ENCODE peak calls at places on chromosomes 11 and 22, in six cellular contexts. U is HCT116, K is neural progenitor cell, V is MM.1S, B is hepatocyte, S is GM23338. P is an unnamed sample.

GRCh38 chr11:57429946-57430345 is 3.0 kb upstream of the SLC43A3 start:
- DNase-seq in U (no peak), K (no peak), V (no peak), B (no peak), S (no peak), P (no peak)

GRCh38 chr11:71183878-71184277 is 68.5 kb downstream of the SHANK2 start:
- DNase-seq in U (no peak), K (no peak), V (no peak), B (no peak), S (no peak), P (no peak)

GRCh38 chr22:26744892-26745808 is 87.8 kb downstream of the MIAT start:
- DNase-seq in U (no peak), K (no peak), V (no peak), B (no peak), S (no peak), P (no peak)

GRCh38 chr11:44997566-44997965 is 46.9 kb upstream of the TP53I11 start:
- DNase-seq in U (no peak), K (no peak), V (no peak), B (no peak), S (no peak), P (no peak)

GRCh38 chr11:4191031-4191571 is 96.5 kb downstream of the RRM1 start:
- DNase-seq in U (no peak), K (no peak), V (no peak), B (no peak), S (no peak), P (no peak)

GRCh38 chr11:19398772-19399542 is 158.2 kb upstream of the E2F8 start:
- DNase-seq in U (no peak), K (no peak), V (no peak), B (peak; percentile 15), S (no peak), P (no peak)

GRCh38 chr22:27416553-27417427 is 384.8 kb downstream of the MN1 start:
- DNase-seq in U (no peak), K (peak; percentile 49), V (no peak), B (peak; percentile 64), S (peak; percentile 83), P (no peak)

GRCh38 chr11:62680825-62681240 is 2.0 kb upstream of the UBXN1 start:
- DNase-seq in U (peak; percentile 67), K (peak; percentile 51), V (peak; percentile 77), B (peak; percentile 78), S (peak; percentile 49), P (peak; percentile 85)

GRCh38 chr11:68014157-68014965 is 4.2 kb downstream of the ALDH3B1 start:
- DNase-seq in U (peak; percentile 64), K (no peak), V (no peak), B (no peak), S (no peak), P (no peak)

GRCh38 chr11:130592056-130592455 is 143.6 kb downstream of the ADAMTS15 start:
- DNase-seq in U (no peak), K (no peak), V (no peak), B (no peak), S (no peak), P (no peak)

GRCh38 chr22:25368271-25368670 is 148.8 kb downstream of the CRYBB2 start:
- DNase-seq in U (no peak), K (no peak), V (no peak), B (peak; percentile 28), S (no peak), P (no peak)

GRCh38 chr11:100525635-100526034 is 161.5 kb upstream of the ARHGAP42 start:
- DNase-seq in U (peak; percentile 3), K (peak; percentile 35), V (no peak), B (no peak), S (peak; percentile 81), P (no peak)

GRCh38 chr11:8717876-8718753 is 35.5 kb downstream of the RPL27A start:
- DNase-seq in U (no peak), K (no peak), V (no peak), B (peak; percentile 72), S (no peak), P (no peak)

GRCh38 chr22:38203090-38203810 is 1.5 kb downstream of the MAFF start:
- DNase-seq in U (no peak), K (peak; percentile 56), V (peak; percentile 71), B (peak; percentile 75), S (peak; percentile 68), P (peak; percentile 32)

GRCh38 chr11:28616566-28616965 is 508.4 kb downstream of the METTL15 start:
- DNase-seq in U (no peak), K (no peak), V (no peak), B (no peak), S (no peak), P (no peak)

GRCh38 chr22:17155941-17156340 is 3.1 kb downstream of the HDHD5 start:
- DNase-seq in U (no peak), K (no peak), V (no peak), B (no peak), S (no peak), P (peak; percentile 17)

GRCh38 chr22:48332438-48333322 is 1495.0 kb downstream of the BRD1 start:
- DNase-seq in U (no peak), K (no peak), V (no peak), B (no peak), S (no peak), P (no peak)

GRCh38 chr11:29119116-29119515 is 897.7 kb downstream of the KCNA4 start:
- DNase-seq in U (no peak), K (no peak), V (no peak), B (peak; percentile 5), S (no peak), P (no peak)

GRCh38 chr11:114180301-114181055 is 115.7 kb upstream of the NNMT start:
- DNase-seq in U (no peak), K (peak; percentile 45), V (peak; percentile 44), B (peak; percentile 46), S (peak; percentile 74), P (peak; percentile 74)

GRCh38 chr11:64710418-64711137 is 12.4 kb downstream of the NRXN2 start:
- DNase-seq in U (no peak), K (no peak), V (no peak), B (no peak), S (no peak), P (no peak)

GRCh38 chr11:8032122-8032521 is 45.0 kb downstream of the EIF3F start:
- DNase-seq in U (no peak), K (no peak), V (no peak), B (no peak), S (no peak), P (no peak)

GRCh38 chr22:44375451-44375850 is 62.7 kb upstream of the SHISAL1 start:
- DNase-seq in U (no peak), K (no peak), V (no peak), B (no peak), S (no peak), P (no peak)

GRCh38 chr22:20750461-20751184 is 23.3 kb upstream of the SERPIND1 start:
- DNase-seq in U (no peak), K (no peak), V (no peak), B (peak; percentile 58), S (no peak), P (no peak)

DNA sequence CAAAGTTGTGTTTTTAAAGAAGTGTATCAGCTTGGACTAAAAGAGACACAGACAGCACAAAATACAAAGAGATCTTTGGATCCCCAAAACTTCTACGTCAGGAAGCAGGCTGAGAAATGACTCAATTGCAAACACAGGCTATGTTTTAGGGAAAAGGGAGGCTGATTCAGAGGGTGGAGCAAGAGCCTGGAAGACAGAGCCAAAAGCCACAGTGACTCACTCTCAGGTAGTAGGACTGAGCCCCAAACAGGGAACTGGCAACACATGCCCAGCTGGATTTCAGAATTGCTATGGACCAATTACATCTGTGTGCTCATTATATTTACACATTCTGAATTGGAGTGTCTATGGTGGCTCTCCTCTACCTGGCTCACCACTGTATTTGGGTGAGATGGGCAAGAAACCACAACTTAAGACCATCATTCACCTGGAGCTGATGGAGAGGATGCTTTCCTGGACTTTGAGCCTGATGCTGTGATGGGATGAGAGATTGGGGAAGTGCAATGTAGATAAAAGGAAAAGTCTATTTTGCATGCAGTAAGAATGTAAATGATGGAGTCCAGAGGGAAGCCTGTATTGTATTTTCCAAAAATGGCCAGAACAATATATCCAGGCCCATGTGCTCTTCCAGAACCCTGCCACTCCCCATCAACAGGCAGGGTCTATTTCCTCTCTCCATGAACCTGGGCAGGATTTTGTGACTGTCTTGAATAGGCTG is 20.8 kb upstream of the LINC01488 start:
- DNase-seq in U (peak; percentile 29), K (no peak), V (no peak), B (no peak), S (no peak), P (no peak)
- TF ChIP-seq EZH2phosphoT487 in U (no peak), K (no peak), V (no peak), B (no peak), S (no peak), P (no peak)

GRCh38 chr22:43275545-43275981 is 67.6 kb downstream of the SCUBE1 start:
- DNase-seq in U (peak; percentile 56), K (peak; percentile 51), V (no peak), B (peak; percentile 77), S (peak; percentile 58), P (no peak)
- H2AFZ ChIP-seq in U (peak overlapping the region; percentile 50), K (no peak overlapping the region), V (no peak overlapping the region), B (no peak overlapping the region), S (peak overlapping the region; percentile 33), P (no peak overlapping the region)

GRCh38 chr11:116879789-116880402 is 42.5 kb upstream of the APOA1 start:
- DNase-seq in U (peak; percentile 51), K (peak; percentile 73), V (peak; percentile 74), B (peak; percentile 80), S (peak; percentile 81), P (peak; percentile 81)

GRCh38 chr11:116885951-116886629 is 48.7 kb upstream of the APOA1 start:
- DNase-seq in U (no peak), K (peak; percentile 61), V (no peak), B (no peak), S (no peak), P (no peak)

GRCh38 chr11:116887909-116888556 is 50.6 kb upstream of the APOA1 start:
- DNase-seq in U (no peak), K (no peak), V (no peak), B (no peak), S (no peak), P (no peak)

GRCh38 chr11:116881153-116881552 is 43.7 kb upstream of the APOA1 start:
- DNase-seq in U (no peak), K (no peak), V (no peak), B (no peak), S (peak; percentile 17), P (no peak)

DNA sequence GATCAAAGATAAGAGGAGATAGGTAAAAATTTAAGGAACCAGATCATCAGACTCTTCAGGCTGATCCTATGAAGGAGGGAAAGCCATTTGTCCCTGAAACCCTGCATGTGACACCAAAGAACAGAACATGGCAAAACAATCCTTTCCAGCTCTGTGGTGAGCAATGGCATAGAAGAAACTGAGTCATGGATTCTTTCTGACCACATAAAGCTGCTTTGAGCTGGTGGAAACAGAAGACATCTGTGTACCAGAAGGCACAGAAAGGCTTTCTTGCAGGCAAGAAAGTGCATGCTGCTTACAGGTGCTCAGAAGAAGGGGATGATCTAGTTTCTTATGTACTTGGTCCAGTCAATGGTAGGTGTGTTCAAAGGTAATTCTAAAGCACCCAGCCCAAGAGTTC is 45.0 kb upstream of the APOA1 start:
- DNase-seq in U (peak; percentile 13), K (no peak), V (peak; percentile 7), B (no peak), S (no peak), P (no peak)
- TF ChIP-seq CTCF in U (no peak), K (no peak), V (no peak), B (no peak), S (no peak), P (no peak)

DNA sequence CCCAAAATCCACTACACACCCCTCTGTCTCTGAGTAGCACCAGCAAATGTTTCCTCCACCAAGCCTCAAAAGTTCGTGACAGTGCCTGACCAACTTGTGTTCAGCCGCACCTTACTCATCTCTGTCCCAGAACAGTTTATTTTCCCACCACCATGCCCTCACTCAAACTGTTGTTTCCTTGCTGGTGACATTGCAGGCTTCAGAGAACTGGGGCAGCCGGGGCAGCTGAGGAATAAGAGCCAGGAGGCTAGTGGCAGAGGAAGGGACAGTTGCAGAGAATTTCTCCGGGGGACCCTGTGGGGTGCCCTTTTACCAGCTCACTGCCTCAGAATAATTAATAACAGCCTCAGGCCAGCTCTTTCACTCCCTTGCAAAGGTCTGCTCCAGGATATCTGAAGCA is 709 bp upstream of the KCNE3 start:
- DNase-seq in U (no peak), K (no peak), V (no peak), B (no peak), S (peak; percentile 8), P (no peak)
- TF ChIP-seq EZH2phosphoT487 in U (no peak), K (no peak), V (no peak), B (no peak), S (no peak), P (no peak)

P was measured in OCI-LY7.